ENCODE peak calls at places on chromosomes 4 and X, in seven cellular contexts. J is kidney glomerular epithelial cell; V is LHCN-M2; H is NCI-H1930; T is stimulated activated naive B cell treated with anti-CD40 and anti-IgM and Interleukin-4, amounts not matched to agents 10 μg/mL and 1 μg/mL and 100 μg/mL, for 72 hours; N is lower lobe of right lung; I is osteocyte. C is an unnamed sample.

GRCh38 chr4:147550626-147551250 is 66.5 kb upstream of the TMEM184C start:
- DNase-seq in I (no peak), T (no peak), V (peak; percentile 99), N (no peak), H (no peak), J (no peak), C (no peak)

GRCh38 chrX:79336869-79337815 is 30.0 kb downstream of the ITM2A start:
- DNase-seq in N (no peak), J (no peak), T (no peak), I (no peak), H (no peak), V (no peak), C (no peak)

GRCh38 chrX:13764284-13764683 is 29.7 kb downstream of the OFD1 start:
- DNase-seq in V (no peak), H (no peak), J (no peak), I (no peak), T (no peak), N (no peak), C (no peak)

GRCh38 chr4:101667348-101667747 is 123.2 kb upstream of the BANK1 start:
- DNase-seq in I (no peak), N (no peak), T (no peak), J (no peak), V (peak; percentile 66), H (no peak), C (no peak)

GRCh38 chr4:95956094-95956493 is 116.2 kb downstream of the PDHA2 start:
- DNase-seq in T (no peak), H (no peak), I (no peak), J (no peak), V (no peak), N (no peak), C (no peak)

GRCh38 chr4:86156526-86156925 is 203.3 kb downstream of the MAPK10 start:
- DNase-seq in H (no peak), T (no peak), J (no peak), I (no peak), V (no peak), N (no peak), C (no peak)

GRCh38 chrX:28135378-28136047 is 154.3 kb upstream of the DCAF8L1 start:
- DNase-seq in I (no peak), H (no peak), V (no peak), J (no peak), N (no peak), T (no peak), C (no peak)

GRCh38 chr4:177410566-177410965 is 31.7 kb downstream of the AGA start:
- DNase-seq in H (no peak), V (no peak), I (no peak), J (no peak), T (no peak), N (no peak), C (peak; percentile 5)

GRCh38 chrX:108163333-108164082 is 71.9 kb downstream of the ATG4A start:
- DNase-seq in T (no peak), I (no peak), J (no peak), V (no peak), N (no peak), H (no peak), C (no peak)

GRCh38 chr4:144650311-144650820 is 4.4 kb downstream of the HHIP start:
- DNase-seq in H (peak; percentile 50), J (no peak), I (no peak), T (no peak), N (no peak), V (no peak), C (no peak)

GRCh38 chr4:80963051-80963450 is 67.5 kb upstream of the BMP3 start:
- DNase-seq in I (no peak), V (peak; percentile 28), H (no peak), T (no peak), J (peak; percentile 69), N (no peak), C (no peak)

GRCh38 chrX:17500145-17500579 is 125.2 kb downstream of the NHS start:
- DNase-seq in I (no peak), N (no peak), H (no peak), J (peak; percentile 49), T (no peak), V (no peak), C (no peak)

GRCh38 chrX:154372612-154373022 is 1.8 kb downstream of the FLNA start:
- DNase-seq in T (no peak), I (no peak), H (no peak), N (no peak), V (no peak), J (peak; percentile 56), C (no peak)

GRCh38 chr4:152991361-152991760 is 55.2 kb downstream of the FHDC1 start:
- DNase-seq in T (no peak), N (no peak), H (no peak), V (no peak), J (no peak), I (no peak), C (no peak)

GRCh38 chr4:46425775-46426400 is 36.0 kb upstream of the GABRA2 start:
- DNase-seq in N (no peak), T (no peak), J (no peak), H (no peak), V (no peak), I (no peak), C (no peak)

GRCh38 chr4:75660491-75660890 is 12.7 kb downstream of the G3BP2 start:
- DNase-seq in T (no peak), J (no peak), V (no peak), N (no peak), I (no peak), H (no peak), C (no peak)

GRCh38 chr4:88661724-88662123 is 35.9 kb downstream of the NAP1L5 start:
- DNase-seq in J (no peak), V (peak; percentile 86), N (no peak), H (no peak), I (no peak), T (no peak), C (no peak)

GRCh38 chr4:24984602-24985532 is 45.9 kb downstream of the LGI2 start:
- DNase-seq in H (no peak), J (no peak), T (no peak), V (no peak), I (no peak), N (no peak), C (no peak)

GRCh38 chr4:73731968-73732610 is 8.3 kb upstream of the CXCL8 start:
- DNase-seq in H (no peak), N (no peak), J (no peak), V (no peak), I (no peak), T (no peak), C (no peak)

GRCh38 chr4:95084584-95084983 is 326.8 kb downstream of the BMPR1B start:
- DNase-seq in I (no peak), H (no peak), T (no peak), N (no peak), J (peak; percentile 10), V (no peak), C (no peak)

GRCh38 chr4:5133201-5133600 is 81.9 kb downstream of the STK32B start:
- DNase-seq in T (no peak), I (peak; percentile 30), H (no peak), V (no peak), N (no peak), J (peak; percentile 31), C (no peak)

GRCh38 chrX:100659431-100660137 is 15.6 kb downstream of the SRPX2 start:
- DNase-seq in N (no peak), I (no peak), V (peak; percentile 24), J (no peak), T (no peak), H (no peak), C (no peak)

GRCh38 chr4:110867981-110868380 is 245.1 kb upstream of the PITX2 start:
- DNase-seq in I (no peak), V (no peak), N (no peak), H (no peak), J (no peak), T (no peak), C (no peak)

GRCh38 chr4:105625214-105625613 is 72.8 kb downstream of the ARHGEF38 start:
- DNase-seq in I (no peak), N (no peak), J (no peak), T (no peak), V (no peak), H (no peak), C (no peak)

GRCh38 chr4:110616162-110617062 is 6.5 kb downstream of the PITX2 start:
- DNase-seq in N (no peak), I (no peak), V (no peak), T (no peak), J (no peak), H (no peak), C (no peak)

GRCh38 chr4:31068257-31069075 is 348.3 kb downstream of the PCDH7 start:
- DNase-seq in V (peak; percentile 46), I (no peak), N (no peak), J (no peak), T (no peak), H (no peak), C (no peak)

GRCh38 chr4:177554966-177555574 is 112.8 kb upstream of the AGA start:
- DNase-seq in T (no peak), H (no peak), V (peak; percentile 14), I (no peak), J (peak; percentile 13), N (no peak), C (no peak)

GRCh38 chrX:117972681-117973080 is 143.9 kb downstream of the KLHL13 start:
- DNase-seq in N (no peak), I (no peak), T (no peak), J (peak; percentile 55), V (no peak), H (peak; percentile 52), C (no peak)

GRCh38 chr4:173334891-173335754 is 965 bp upstream of the HMGB2 start:
- DNase-seq in T (peak; percentile 25), V (peak; percentile 94), N (peak; percentile 70), J (peak; percentile 78), H (peak; percentile 81), I (peak; percentile 89), C (peak; percentile 80)

GRCh38 chr4:156329779-156330178 is 376.1 kb upstream of the CTSO start:
- DNase-seq in J (no peak), N (no peak), I (no peak), H (no peak), T (no peak), V (peak; percentile 45), C (no peak)

C was measured in NCI-H1417 treated with DMSO at 0.1 percent for 48 hours.